ENCODE peak calls at places on chromosomes 13 and 19, in four cellular contexts. V is K562, B is WTC11, D is GM12878. O is an unnamed sample.

GRCh38 chr13:46031581-46032263 is 20.8 kb downstream of the ZC3H13 start:
- DNase-seq in V (no peak), B (no peak), D (no peak), O (no peak)

GRCh38 chr13:62793850-62794249 is 1378.2 kb upstream of the PCDH20 start:
- DNase-seq in V (no peak), B (no peak), D (no peak), O (no peak)

GRCh38 chr13:80577951-80578670 is 237.2 kb upstream of the SPRY2 start:
- DNase-seq in V (no peak), B (no peak), D (no peak), O (no peak)

GRCh38 chr19:12838893-12839656 is 760 bp downstream of the MAST1 start:
- DNase-seq in V (no peak), B (no peak), D (no peak), O (peak)

GRCh38 chr19:56356944-56357343 is 36.4 kb downstream of the ZNF582 start:
- DNase-seq in V (no peak), B (no peak), D (no peak), O (no peak)

GRCh38 chr13:68927387-68928026 is 1180.1 kb upstream of the ATXN8OS start:
- DNase-seq in V (no peak), B (peak), D (no peak), O (peak)

GRCh38 chr13:99265823-99266426 is 7.7 kb upstream of the GPR18 start:
- DNase-seq in V (peak), B (no peak), D (no peak), O (peak)

GRCh38 chr13:105587786-105588185 is 947.7 kb downstream of the EFNB2 start:
- DNase-seq in V (no peak), B (no peak), D (no peak), O (no peak)

GRCh38 chr19:5292453-5292842 is 48.2 kb downstream of the PTPRS start:
- DNase-seq in V (no peak), B (no peak), D (no peak), O (peak)

GRCh38 chr19:7545904-7546303 is 10.4 kb downstream of the PNPLA6 start:
- DNase-seq in V (no peak), B (no peak), D (no peak), O (no peak)

GRCh38 chr19:48152552-48152951 is 17.6 kb downstream of the LIG1 start:
- DNase-seq in V (peak), B (peak), D (no peak), O (peak)

GRCh38 chr13:24348385-24348784 is 39.0 kb downstream of the C1QTNF9 start:
- DNase-seq in V (no peak), B (no peak), D (no peak), O (no peak)

GRCh38 chr13:97506511-97506910 is 72.5 kb downstream of the RAP2A start:
- DNase-seq in V (no peak), B (no peak), D (no peak), O (no peak)

GRCh38 chr13:97946951-97947588 is 6.4 kb upstream of the IPO5 start:
- DNase-seq in V (no peak), B (no peak), D (no peak), O (no peak)

GRCh38 chr13:32903720-32904119 is 112.5 kb upstream of the KL start:
- DNase-seq in V (no peak), B (no peak), D (no peak), O (no peak)

DNA sequence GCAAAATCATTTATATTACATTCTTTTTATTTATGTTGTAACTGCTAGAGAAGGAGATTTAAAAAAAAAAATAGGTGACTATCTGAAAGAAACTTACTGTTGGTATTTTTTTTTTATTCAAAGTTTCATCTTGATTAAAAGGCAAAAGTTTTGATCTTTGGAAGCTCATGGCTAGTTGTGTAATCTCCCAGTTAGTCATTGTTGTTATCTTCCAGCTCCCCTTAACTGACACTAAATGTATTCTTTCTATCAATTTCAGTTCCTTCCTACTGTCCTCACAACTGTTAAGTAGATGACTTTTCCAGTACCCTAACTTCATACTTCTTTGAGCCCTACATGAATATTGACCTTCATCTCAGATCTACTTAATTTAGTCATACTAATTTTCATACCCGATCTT is 71.1 kb downstream of the PIBF1 start:
- DNase-seq in V (no peak), B (no peak), D (no peak), O (no peak)
- TF ChIP-seq USF1 in V (no peak), B (no peak), D (no peak), O (no peak)

GRCh38 chr13:94115054-94115453 is 364.4 kb downstream of the DCT start:
- DNase-seq in V (no peak), B (no peak), D (no peak), O (no peak)

GRCh38 chr13:94112731-94113130 is 366.8 kb downstream of the DCT start:
- DNase-seq in V (no peak), B (no peak), D (no peak), O (no peak)

GRCh38 chr13:94110011-94110410 is 369.5 kb downstream of the DCT start:
- DNase-seq in V (no peak), B (no peak), D (no peak), O (no peak)

GRCh38 chr13:94114166-94114565 is 365.3 kb downstream of the DCT start:
- DNase-seq in V (no peak), B (no peak), D (no peak), O (no peak)

GRCh38 chr13:94112227-94112626 is 367.3 kb downstream of the DCT start:
- DNase-seq in V (no peak), B (no peak), D (no peak), O (no peak)
- TF ChIP-seq USF1 in V (no peak), B (no peak), D (no peak), O (no peak)

GRCh38 chr19:46427518-46427917 is 1.2 kb downstream of the PNMA8C start:
- DNase-seq in V (no peak), B (no peak), D (no peak), O (no peak)

GRCh38 chr19:46429999-46430398 is 1.3 kb upstream of the PNMA8C start:
- DNase-seq in V (no peak), B (no peak), D (no peak), O (no peak)

GRCh38 chr19:46426035-46426505 is 2.7 kb downstream of the PNMA8C start:
- DNase-seq in V (no peak), B (no peak), D (no peak), O (no peak)

GRCh38 chr19:46426506-46427162 is 2.1 kb downstream of the PNMA8C start:
- DNase-seq in V (peak), B (peak), D (no peak), O (peak)

DNA sequence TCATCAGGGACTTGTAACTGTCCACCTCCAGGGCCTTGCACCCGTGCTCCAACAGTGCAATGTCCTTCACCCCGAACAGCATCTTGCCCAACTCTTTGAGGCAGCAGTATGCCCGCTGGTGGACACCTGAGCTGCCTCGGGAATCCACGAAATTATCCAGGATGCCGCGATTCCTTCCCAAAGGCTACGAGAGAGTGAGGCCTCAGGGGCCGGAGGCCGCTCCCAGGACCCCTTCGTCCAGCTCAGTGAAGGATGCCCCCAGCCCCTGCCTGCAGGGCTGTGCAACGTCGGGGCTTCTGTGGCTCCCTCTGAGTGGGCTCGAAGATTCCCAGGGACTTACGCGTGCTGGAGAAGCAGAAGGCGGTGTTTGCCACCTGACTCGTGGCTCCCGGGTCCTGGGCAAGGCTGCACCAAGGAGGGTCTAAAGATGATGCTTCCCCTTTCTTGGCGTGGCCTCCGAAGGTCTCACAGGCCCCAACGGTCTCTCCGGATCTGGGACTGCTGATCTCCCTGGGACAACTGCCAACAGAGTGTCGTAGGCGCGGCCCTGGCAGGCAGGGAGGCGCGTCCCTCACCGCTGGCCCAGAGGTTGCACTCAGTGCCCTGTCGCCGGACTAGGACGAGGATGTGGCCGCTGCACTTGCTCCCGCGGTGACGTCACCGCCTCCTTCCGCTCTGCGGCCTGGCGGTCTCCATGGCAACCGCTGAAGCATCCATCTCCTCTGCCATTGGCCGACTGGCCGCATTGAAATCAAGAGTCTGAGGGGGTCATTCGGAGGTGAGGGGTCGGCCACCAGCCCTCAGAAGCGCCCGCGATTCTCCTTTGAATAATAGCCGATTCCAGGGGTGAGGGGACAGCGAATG is at the start of gene PNMA8C:
- DNase-seq in V (peak), B (peak), D (no peak), O (peak)
- TF ChIP-seq USF1 in V (no peak), B (no peak), D (no peak), O (no peak)

GRCh38 chr19:35901055-35901644 is 810 bp upstream of the NFKBID start:
- DNase-seq in V (no peak), B (no peak), D (no peak), O (no peak)
- TF ChIP-seq USF1 in V (no peak), B (no peak), D (no peak), O (no peak)

GRCh38 chr13:95235199-95235726 is 66.0 kb downstream of the ABCC4 start:
- DNase-seq in V (no peak), B (no peak), D (no peak), O (no peak)

GRCh38 chr13:95237310-95237870 is 63.9 kb downstream of the ABCC4 start:
- DNase-seq in V (no peak), B (no peak), D (no peak), O (no peak)

GRCh38 chr13:95239293-95239692 is 62.0 kb downstream of the ABCC4 start:
- DNase-seq in V (no peak), B (no peak), D (no peak), O (no peak)

GRCh38 chr13:95235944-95236343 is 65.3 kb downstream of the ABCC4 start:
- DNase-seq in V (no peak), B (no peak), D (no peak), O (no peak)

DNA sequence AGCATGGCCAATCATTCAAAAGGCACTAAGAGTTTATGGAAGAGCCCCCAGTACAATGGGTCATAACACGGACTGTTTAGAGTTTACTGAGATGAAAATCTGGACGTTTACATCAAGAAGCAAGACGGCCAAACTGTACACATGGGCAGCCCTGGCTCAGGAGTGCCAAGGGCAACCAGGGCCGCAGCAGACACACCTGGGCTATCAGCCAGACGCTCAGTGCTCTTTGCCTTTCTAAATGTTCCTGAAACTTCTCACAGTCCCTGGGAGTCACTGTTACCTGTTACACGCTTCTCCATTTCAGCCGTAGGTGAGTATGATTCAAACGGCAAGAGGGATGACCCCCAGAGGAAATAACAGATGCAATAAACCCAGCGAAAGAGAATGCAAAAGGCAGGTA is 64.5 kb downstream of the ABCC4 start:
- DNase-seq in V (no peak), B (no peak), D (no peak), O (no peak)
- TF ChIP-seq USF1 in V (no peak), B (no peak), D (no peak), O (no peak)

GRCh38 chr13:73900591-73900990 is 233.6 kb downstream of the KLF12 start:
- DNase-seq in V (no peak), B (no peak), D (no peak), O (no peak)

GRCh38 chr13:73901324-73902068 is 232.7 kb downstream of the KLF12 start:
- DNase-seq in V (no peak), B (no peak), D (no peak), O (no peak)

GRCh38 chr13:73902296-73902695 is 231.9 kb downstream of the KLF12 start:
- DNase-seq in V (no peak), B (no peak), D (no peak), O (no peak)

GRCh38 chr13:73898276-73898675 is 235.9 kb downstream of the KLF12 start:
- DNase-seq in V (no peak), B (no peak), D (no peak), O (peak)

GRCh38 chr13:73898899-73899298 is 235.3 kb downstream of the KLF12 start:
- DNase-seq in V (no peak), B (no peak), D (no peak), O (no peak)
- TF ChIP-seq USF1 in V (no peak), B (no peak), D (no peak), O (no peak)

GRCh38 chr13:26456578-26457119 is 100.8 kb upstream of the WASF3 start:
- DNase-seq in V (no peak), B (no peak), D (no peak), O (no peak)

GRCh38 chr13:26458196-26458734 is 99.2 kb upstream of the WASF3 start:
- DNase-seq in V (no peak), B (no peak), D (no peak), O (no peak)

GRCh38 chr13:26460652-26461051 is 96.8 kb upstream of the WASF3 start:
- DNase-seq in V (no peak), B (no peak), D (no peak), O (no peak)

GRCh38 chr13:26459276-26460131 is 98.0 kb upstream of the WASF3 start:
- DNase-seq in V (no peak), B (no peak), D (no peak), O (no peak)

DNA sequence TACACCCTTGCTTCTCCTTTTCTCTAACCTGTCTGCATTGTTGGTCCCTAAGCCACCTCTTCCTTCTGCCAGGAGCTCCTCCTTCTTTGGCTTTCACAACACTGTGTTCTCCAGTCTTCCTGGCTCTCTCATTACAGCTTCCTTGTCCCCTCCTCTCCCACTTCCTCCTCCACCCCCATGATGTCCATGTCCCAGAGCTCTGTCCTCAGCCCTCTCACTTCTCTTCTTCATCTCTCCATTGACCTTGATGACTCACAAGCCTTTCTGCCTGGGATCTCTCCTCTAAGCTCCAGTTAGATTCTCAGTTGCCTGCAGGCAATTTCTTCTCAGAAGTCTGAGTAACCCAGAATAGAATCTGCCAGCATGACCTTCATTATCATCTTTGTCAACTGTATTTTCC is 100.3 kb upstream of the WASF3 start:
- DNase-seq in V (no peak), B (no peak), D (no peak), O (no peak)
- TF ChIP-seq USF1 in V (no peak), B (no peak), D (no peak), O (no peak)

GRCh38 chr19:34171877-34172660 is at the start of gene LSM14A:
- DNase-seq in V (peak), B (peak), D (peak), O (peak)

GRCh38 chr19:34172661-34173144 is 399 bp downstream of the LSM14A start:
- DNase-seq in V (peak), B (no peak), D (no peak), O (peak)

GRCh38 chr19:34176581-34176980 is 4.3 kb downstream of the LSM14A start:
- DNase-seq in V (no peak), B (no peak), D (no peak), O (no peak)

GRCh38 chr19:34171539-34171876 is 796 bp upstream of the LSM14A start:
- DNase-seq in V (no peak), B (no peak), D (peak), O (no peak)

GRCh38 chr19:34173145-34173956 is 1.0 kb downstream of the LSM14A start:
- DNase-seq in V (peak), B (peak), D (no peak), O (peak)
- TF ChIP-seq USF1 in V (no peak), B (peak), D (no peak), O (no peak)

GRCh38 chr13:96072392-96072791 is 17.5 kb upstream of the HS6ST3 start:
- DNase-seq in V (no peak), B (peak), D (no peak), O (no peak)
- TF ChIP-seq USF1 in V (no peak), B (no peak), D (no peak), O (no peak)

O was measured in SK-N-SH.